ENCODE peak calls at places on chromosomes 13 and 19, in seven cellular contexts. U, J, B, S, I, D and Q are unnamed samples.

GRCh38 chr13:76600086-76600485 is 286.1 kb downstream of the KCTD12 start:
- DNase-seq in U (no peak), J (no peak), B (no peak), S (peak), I (no peak), D (no peak), Q (no peak)

GRCh38 chr19:33302974-33303790 is 848 bp upstream of the CEBPA start:
- DNase-seq in U (no peak), J (no peak), B (no peak), S (peak), I (no peak), D (peak), Q (peak)

GRCh38 chr19:50794074-50794777 is 4.0 kb downstream of the ACP4 start:
- DNase-seq in U (no peak), J (no peak), B (no peak), S (peak), I (no peak), D (no peak), Q (peak)

GRCh38 chr13:107364658-107365057 is 796.7 kb upstream of the ARGLU1 start:
- DNase-seq in U (no peak), J (no peak), B (no peak), S (no peak), I (no peak), D (no peak), Q (no peak)

GRCh38 chr19:45478454-45479238 is 10.8 kb downstream of the FOSB start:
- DNase-seq in U (peak), J (peak), B (peak), S (peak), I (peak), D (peak), Q (peak)

GRCh38 chr19:11612816-11613511 is 15.7 kb downstream of the ZNF627 start:
- DNase-seq in U (no peak), J (no peak), B (no peak), S (no peak), I (no peak), D (peak), Q (no peak)

GRCh38 chr19:51784109-51784785 is 10.7 kb upstream of the FPR3 start:
- DNase-seq in U (no peak), J (no peak), B (no peak), S (no peak), I (no peak), D (no peak), Q (no peak)

GRCh38 chr13:36685912-36686311 is 12.1 kb downstream of the SERTM1 start:
- DNase-seq in U (no peak), J (no peak), B (no peak), S (peak), I (no peak), D (no peak), Q (no peak)

GRCh38 chr13:99354371-99354951 is 47.3 kb upstream of the GPR183 start:
- DNase-seq in U (no peak), J (no peak), B (no peak), S (no peak), I (no peak), D (no peak), Q (no peak)

GRCh38 chr13:19681517-19681916 is 48.1 kb downstream of the MPHOSPH8 start:
- DNase-seq in U (no peak), J (no peak), B (no peak), S (peak), I (no peak), D (peak), Q (no peak)

GRCh38 chr19:4518345-4519171 is at the start of gene PLIN4:
- DNase-seq in U (no peak), J (peak), B (no peak), S (peak), I (no peak), D (peak), Q (peak)

GRCh38 chr13:74210693-74211393 is 76.6 kb upstream of the KLF12 start:
- DNase-seq in U (no peak), J (no peak), B (peak), S (peak), I (no peak), D (no peak), Q (peak)

GRCh38 chr19:10769533-10770491 is 51.9 kb downstream of the DNM2 start:
- DNase-seq in U (no peak), J (peak), B (no peak), S (peak), I (no peak), D (peak), Q (peak)

GRCh38 chr19:2289714-2290435 is 7.9 kb upstream of the PEAK3 start:
- DNase-seq in U (peak), J (no peak), B (no peak), S (no peak), I (peak), D (peak), Q (no peak)

GRCh38 chr19:16244091-16244490 is 46.4 kb downstream of the AP1M1 start:
- DNase-seq in U (no peak), J (no peak), B (no peak), S (peak), I (no peak), D (peak), Q (no peak)

GRCh38 chr19:13864513-13865242 is 12.3 kb upstream of the NANOS3 start:
- DNase-seq in U (no peak), J (no peak), B (no peak), S (no peak), I (no peak), D (peak), Q (no peak)

GRCh38 chr13:107681611-107682010 is 533.7 kb downstream of the LIG4 start:
- DNase-seq in U (no peak), J (no peak), B (no peak), S (no peak), I (no peak), D (no peak), Q (peak)